ENCODE peak calls at places on chromosome 7, in eight cellular contexts. Z is testis, F is A549, Q is NB4, E is spleen, A is body of pancreas, U is K562, B is breast epithelium. J is an unnamed sample.

GRCh38 chr7:17021205-17021604 is 139.4 kb upstream of the AGR3 start:
- DNase-seq in Z (no peak), F (no peak), Q (no peak), E (no peak), A (peak), U (no peak), B (no peak), J (no peak)

GRCh38 chr7:50431906-50432305 is 18.2 kb downstream of the FIGNL1 start:
- DNase-seq in Z (no peak), F (no peak), Q (no peak), E (no peak), A (no peak), U (no peak), B (no peak), J (no peak)

GRCh38 chr7:51033722-51034530 is 251.2 kb upstream of the GRB10 start:
- DNase-seq in Z (no peak), F (no peak), Q (no peak), E (no peak), A (no peak), U (no peak), B (no peak), J (peak)

GRCh38 chr7:141646826-141647480 is 55.0 kb downstream of the DENND11 start:
- DNase-seq in Z (no peak), F (no peak), Q (no peak), E (no peak), A (no peak), U (no peak), B (no peak), J (no peak)

GRCh38 chr7:114921636-114922150 is at the start of gene MDFIC:
- DNase-seq in Z (peak), F (peak), Q (no peak), E (peak), A (peak), U (no peak), B (no peak), J (no peak)

GRCh38 chr7:130240240-130240639 is 26.4 kb upstream of the CPA2 start:
- DNase-seq in Z (no peak), F (no peak), Q (no peak), E (no peak), A (no peak), U (no peak), B (no peak), J (no peak)

GRCh38 chr7:121932768-121933167 is 59.8 kb downstream of the PTPRZ1 start:
- DNase-seq in Z (no peak), F (no peak), Q (no peak), E (no peak), A (no peak), U (no peak), B (no peak), J (no peak)

GRCh38 chr7:82294258-82294855 is 149.2 kb downstream of the CACNA2D1 start:
- DNase-seq in Z (no peak), F (no peak), Q (no peak), E (no peak), A (no peak), U (no peak), B (no peak), J (no peak)

GRCh38 chr7:19663816-19664531 is 44.9 kb downstream of the POLR1F start:
- DNase-seq in Z (no peak), F (no peak), Q (peak), E (no peak), A (no peak), U (no peak), B (no peak), J (no peak)

GRCh38 chr7:69738396-69738889 is 140.2 kb downstream of the AUTS2 start:
- DNase-seq in Z (no peak), F (no peak), Q (peak), E (no peak), A (no peak), U (no peak), B (no peak), J (no peak)

GRCh38 chr7:127667017-127667670 is 15.2 kb downstream of the SND1 start:
- DNase-seq in Z (no peak), F (no peak), Q (no peak), E (no peak), A (no peak), U (no peak), B (no peak), J (no peak)

GRCh38 chr7:47093254-47093798 is 488.6 kb downstream of the TNS3 start:
- DNase-seq in Z (no peak), F (no peak), Q (no peak), E (no peak), A (no peak), U (no peak), B (no peak), J (no peak)

GRCh38 chr7:19869979-19870378 is 96.6 kb upstream of the TMEM196 start:
- DNase-seq in Z (no peak), F (no peak), Q (no peak), E (no peak), A (no peak), U (no peak), B (no peak), J (no peak)

GRCh38 chr7:29989257-29989995 is at the start of gene SCRN1:
- DNase-seq in Z (peak), F (peak), Q (peak), E (peak), A (peak), U (no peak), B (no peak), J (no peak)

GRCh38 chr7:130114374-130114773 is 44.0 kb downstream of the KLHDC10 start:
- DNase-seq in Z (no peak), F (no peak), Q (no peak), E (no peak), A (no peak), U (no peak), B (no peak), J (no peak)

GRCh38 chr7:69630292-69630691 is 32.0 kb downstream of the AUTS2 start:
- DNase-seq in Z (no peak), F (no peak), Q (no peak), E (no peak), A (no peak), U (no peak), B (no peak), J (no peak)

GRCh38 chr7:1460757-1461639 is 1.7 kb upstream of the MICALL2 start:
- DNase-seq in Z (peak), F (peak), Q (peak), E (peak), A (peak), U (peak), B (peak), J (no peak)

GRCh38 chr7:107528461-107528860 is 35.3 kb downstream of the COG5 start:
- DNase-seq in Z (no peak), F (no peak), Q (no peak), E (no peak), A (no peak), U (no peak), B (no peak), J (no peak)

GRCh38 chr7:18866359-18867036 is 250.9 kb downstream of the TWIST1 start:
- DNase-seq in Z (no peak), F (peak), Q (peak), E (no peak), A (peak), U (no peak), B (no peak), J (peak)

GRCh38 chr7:110309941-110310340 is 781.0 kb upstream of the LRRN3 start:
- DNase-seq in Z (no peak), F (no peak), Q (no peak), E (no peak), A (no peak), U (no peak), B (no peak), J (no peak)

GRCh38 chr7:50307368-50308012 is 3.0 kb downstream of the IKZF1 start:
- DNase-seq in Z (no peak), F (no peak), Q (peak), E (peak), A (no peak), U (peak), B (no peak), J (no peak)

GRCh38 chr7:45888993-45889366 is 692 bp downstream of the IGFBP1 start:
- DNase-seq in Z (no peak), F (peak), Q (no peak), E (no peak), A (no peak), U (no peak), B (no peak), J (no peak)

GRCh38 chr7:84372155-84372621 is 177.6 kb upstream of the SEMA3A start:
- DNase-seq in Z (no peak), F (no peak), Q (no peak), E (no peak), A (no peak), U (no peak), B (no peak), J (no peak)

GRCh38 chr7:4204530-4205165 is 477.4 kb upstream of the FOXK1 start:
- DNase-seq in Z (no peak), F (no peak), Q (no peak), E (peak), A (no peak), U (no peak), B (no peak), J (no peak)

GRCh38 chr7:31408120-31408729 is 67.7 kb upstream of the NEUROD6 start:
- DNase-seq in Z (no peak), F (peak), Q (no peak), E (no peak), A (no peak), U (peak), B (no peak), J (no peak)

GRCh38 chr7:131562941-131563340 is 6.5 kb upstream of the PODXL start:
- DNase-seq in Z (no peak), F (no peak), Q (no peak), E (no peak), A (no peak), U (no peak), B (no peak), J (no peak)

GRCh38 chr7:77426052-77426404 is 9.9 kb upstream of the GSAP start:
- DNase-seq in Z (no peak), F (no peak), Q (no peak), E (no peak), A (no peak), U (no peak), B (no peak), J (no peak)

GRCh38 chr7:74023037-74023436 is 4.9 kb upstream of the ELN start:
- DNase-seq in Z (peak), F (peak), Q (peak), E (no peak), A (peak), U (peak), B (no peak), J (peak)

GRCh38 chr7:132191418-132191817 is 384.9 kb downstream of the PLXNA4 start:
- DNase-seq in Z (no peak), F (no peak), Q (no peak), E (peak), A (no peak), U (no peak), B (no peak), J (no peak)

GRCh38 chr7:149727541-149728476 is 45.6 kb downstream of the ZNF467 start:
- DNase-seq in Z (no peak), F (no peak), Q (no peak), E (peak), A (no peak), U (no peak), B (no peak), J (no peak)

GRCh38 chr7:2520131-2520807 is 695 bp downstream of the LFNG start:
- DNase-seq in Z (peak), F (peak), Q (peak), E (peak), A (peak), U (peak), B (no peak), J (no peak)

GRCh38 chr7:74409571-74409970 is 44.1 kb upstream of the GTF2IRD1 start:
- DNase-seq in Z (no peak), F (no peak), Q (no peak), E (no peak), A (no peak), U (no peak), B (no peak), J (no peak)

GRCh38 chr7:142797799-142798377 is 27.1 kb downstream of the PRSS2 start:
- DNase-seq in Z (no peak), F (no peak), Q (no peak), E (no peak), A (no peak), U (peak), B (no peak), J (peak)

GRCh38 chr7:73899731-73900142 is 38.8 kb downstream of the TMEM270 start:
- DNase-seq in Z (no peak), F (no peak), Q (no peak), E (no peak), A (no peak), U (no peak), B (no peak), J (peak)

GRCh38 chr7:25886387-25887240 is 265.4 kb upstream of the NFE2L3 start:
- DNase-seq in Z (no peak), F (no peak), Q (no peak), E (no peak), A (no peak), U (no peak), B (no peak), J (no peak)

GRCh38 chr7:100509213-100509612 is 25.5 kb downstream of the NYAP1 start:
- DNase-seq in Z (peak), F (no peak), Q (no peak), E (no peak), A (peak), U (no peak), B (no peak), J (no peak)

GRCh38 chr7:94578615-94579014 is 69.0 kb downstream of the CASD1 start:
- DNase-seq in Z (no peak), F (no peak), Q (no peak), E (no peak), A (no peak), U (no peak), B (no peak), J (no peak)

GRCh38 chr7:135160858-135161653 is 9.5 kb downstream of the CYREN start:
- DNase-seq in Z (no peak), F (no peak), Q (peak), E (peak), A (peak), U (peak), B (no peak), J (no peak)

GRCh38 chr7:79096361-79096805 is 357.1 kb downstream of the MAGI2 start:
- DNase-seq in Z (no peak), F (no peak), Q (no peak), E (no peak), A (no peak), U (no peak), B (no peak), J (no peak)

GRCh38 chr7:117675519-117676137 is 195.8 kb downstream of the CFTR start:
- DNase-seq in Z (no peak), F (no peak), Q (no peak), E (no peak), A (no peak), U (no peak), B (no peak), J (no peak)

GRCh38 chr7:117673839-117674238 is 194.0 kb downstream of the CFTR start:
- DNase-seq in Z (no peak), F (peak), Q (peak), E (no peak), A (no peak), U (no peak), B (no peak), J (no peak)

GRCh38 chr7:117672433-117672832 is 192.6 kb downstream of the CFTR start:
- DNase-seq in Z (no peak), F (no peak), Q (no peak), E (no peak), A (no peak), U (no peak), B (no peak), J (no peak)

GRCh38 chr7:117674617-117675016 is 194.8 kb downstream of the CFTR start:
- DNase-seq in Z (no peak), F (no peak), Q (no peak), E (no peak), A (no peak), U (no peak), B (no peak), J (no peak)

GRCh38 chr7:117673367-117673766 is 193.5 kb downstream of the CFTR start:
- DNase-seq in Z (peak), F (no peak), Q (no peak), E (peak), A (peak), U (no peak), B (no peak), J (no peak)
- TF ChIP-seq POLR2A in Z (no peak), F (no peak), Q (no peak), E (no peak), A (no peak), U (no peak), B (no peak), J (no peak)

DNA sequence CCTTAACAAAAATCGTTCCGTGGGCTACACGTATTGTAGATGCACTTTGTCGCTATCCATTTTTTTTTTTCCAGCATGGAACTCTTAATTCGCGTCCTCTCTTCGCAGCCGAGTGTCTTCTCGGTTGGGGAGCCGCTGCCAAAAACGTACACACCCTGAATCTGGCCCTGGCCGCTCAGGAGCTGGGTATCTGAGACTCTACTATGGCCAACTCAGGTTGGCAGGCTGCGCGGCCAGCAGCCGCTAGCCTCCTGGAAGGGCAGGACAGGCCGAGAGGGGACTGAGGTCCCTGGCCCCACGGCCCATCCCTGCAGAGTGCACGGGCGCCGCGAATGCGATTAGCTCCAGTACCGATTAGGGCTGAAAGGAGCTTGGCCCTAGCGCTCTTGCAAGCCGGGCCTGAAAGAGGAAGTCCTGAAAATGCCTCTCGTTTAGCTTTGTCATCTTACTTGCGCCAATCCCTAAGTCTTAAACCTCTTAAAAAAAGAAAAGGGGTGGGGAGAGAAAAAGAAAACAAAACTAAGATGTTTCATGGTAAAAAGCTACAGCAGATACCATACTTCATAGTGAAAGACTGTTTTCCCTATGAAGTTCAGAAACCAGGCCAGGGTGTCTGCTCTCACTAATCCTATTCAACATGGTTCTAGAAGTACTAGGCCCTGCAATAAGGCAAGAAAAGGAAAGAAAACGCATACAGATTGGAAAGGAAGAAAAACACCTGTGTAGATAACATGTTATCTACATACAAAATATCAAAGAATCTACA is 113.2 kb upstream of the RHEB start:
- DNase-seq in Z (peak), F (no peak), Q (peak), E (peak), A (peak), U (peak), B (no peak), J (no peak)
- TF ChIP-seq POLR2A in Z (no peak), F (no peak), Q (no peak), E (no peak), A (peak), U (no peak), B (no peak), J (no peak)

GRCh38 chr7:55365103-55365679 is at the start of gene LANCL2:
- DNase-seq in Z (peak), F (peak), Q (no peak), E (no peak), A (peak), U (peak), B (no peak), J (peak)
- TF ChIP-seq POLR2A in Z (no peak), F (no peak), Q (no peak), E (no peak), A (no peak), U (no peak), B (no peak), J (no peak)

GRCh38 chr7:80881361-80881760 is 37.5 kb downstream of the SEMA3C start:
- DNase-seq in Z (no peak), F (no peak), Q (no peak), E (no peak), A (no peak), U (no peak), B (no peak), J (no peak)

GRCh38 chr7:80873140-80873539 is 45.7 kb downstream of the SEMA3C start:
- DNase-seq in Z (no peak), F (no peak), Q (peak), E (no peak), A (no peak), U (no peak), B (no peak), J (no peak)

GRCh38 chr7:80879849-80880248 is 39.0 kb downstream of the SEMA3C start:
- DNase-seq in Z (no peak), F (no peak), Q (no peak), E (no peak), A (no peak), U (no peak), B (no peak), J (no peak)

GRCh38 chr7:80875537-80876120 is 43.2 kb downstream of the SEMA3C start:
- DNase-seq in Z (no peak), F (no peak), Q (no peak), E (no peak), A (no peak), U (no peak), B (no peak), J (no peak)

GRCh38 chr7:80876894-80877414 is 41.9 kb downstream of the SEMA3C start:
- DNase-seq in Z (no peak), F (no peak), Q (no peak), E (no peak), A (no peak), U (no peak), B (no peak), J (no peak)
- TF ChIP-seq POLR2A in Z (no peak), F (no peak), Q (no peak), E (no peak), A (no peak), U (no peak), B (no peak), J (no peak)

GRCh38 chr7:128937647-128938523 is at the start of gene IRF5:
- DNase-seq in Z (no peak), F (peak), Q (peak), E (peak), A (peak), U (no peak), B (no peak), J (no peak)
- TF ChIP-seq POLR2A in Z (no peak), F (peak), Q (no peak), E (no peak), A (peak), U (no peak), B (no peak), J (no peak)

GRCh38 chr7:155310425-155311114 is 12.9 kb downstream of the INSIG1 start:
- DNase-seq in Z (no peak), F (no peak), Q (no peak), E (no peak), A (no peak), U (no peak), B (no peak), J (no peak)
- TF ChIP-seq POLR2A in Z (no peak), F (no peak), Q (no peak), E (no peak), A (no peak), U (no peak), B (no peak), J (no peak)

GRCh38 chr7:87599336-87599735 is 1.3 kb downstream of the ABCB1 start:
- DNase-seq in Z (no peak), F (no peak), Q (peak), E (peak), A (no peak), U (no peak), B (no peak), J (no peak)
- TF ChIP-seq POLR2A in Z (no peak), F (no peak), Q (no peak), E (no peak), A (no peak), U (no peak), B (no peak), J (no peak)

GRCh38 chr7:151008511-151009323 is 15.6 kb downstream of the ATG9B start:
- DNase-seq in Z (peak), F (peak), Q (peak), E (peak), A (peak), U (peak), B (no peak), J (no peak)
- TF ChIP-seq POLR2A in Z (no peak), F (no peak), Q (no peak), E (no peak), A (no peak), U (peak), B (no peak), J (no peak)

J was measured in suprapubic skin.